ENCODE peak calls at places on chromosomes 4 and X, in five cellular contexts. C is neural progenitor cell, K is HCT116, B is neuronal stem cell, X is mesendoderm. V is an unnamed sample.

GRCh38 chrX:105375816-105376215 is 155.3 kb upstream of the TEX13A start:
- DNase-seq in C (no peak), K (no peak), B (no peak), X (no peak), V (no peak)

GRCh38 chrX:49072712-49073095 is 1.1 kb downstream of the PRAF2 start:
- DNase-seq in C (no peak), K (no peak), B (no peak), X (no peak), V (no peak)

GRCh38 chr4:93042746-93043145 is 739.0 kb downstream of the GRID2 start:
- DNase-seq in C (no peak), K (no peak), B (no peak), X (no peak), V (no peak)

GRCh38 chr4:73451404-73451803 is 15.4 kb downstream of the AFP start:
- DNase-seq in C (peak; percentile 33), K (no peak), B (no peak), X (peak; percentile 90), V (peak; percentile 65)

GRCh38 chr4:125464146-125464545 is 149.4 kb downstream of the FAT4 start:
- DNase-seq in C (no peak), K (no peak), B (no peak), X (no peak), V (no peak)

GRCh38 chrX:150544222-150544787 is 24.1 kb upstream of the MTM1 start:
- DNase-seq in C (peak; percentile 50), K (no peak), B (no peak), X (peak; percentile 74), V (peak; percentile 17)

GRCh38 chr4:2469192-2469984 is 482 bp downstream of the RNF4 start:
- DNase-seq in C (peak; percentile 60), K (no peak), B (peak; percentile 18), X (peak; percentile 60), V (peak; percentile 49)

GRCh38 chr4:40675166-40675565 is 45.5 kb upstream of the RBM47 start:
- DNase-seq in C (no peak), K (no peak), B (no peak), X (no peak), V (no peak)

GRCh38 chr4:76011700-76012387 is 4.5 kb upstream of the CXCL9 start:
- DNase-seq in C (peak; percentile 36), K (no peak), B (no peak), X (no peak), V (peak; percentile 21)

GRCh38 chrX:53262918-53263394 is 18.4 kb downstream of the IQSEC2 start:
- DNase-seq in C (no peak), K (peak; percentile 34), B (no peak), X (no peak), V (no peak)

DNA sequence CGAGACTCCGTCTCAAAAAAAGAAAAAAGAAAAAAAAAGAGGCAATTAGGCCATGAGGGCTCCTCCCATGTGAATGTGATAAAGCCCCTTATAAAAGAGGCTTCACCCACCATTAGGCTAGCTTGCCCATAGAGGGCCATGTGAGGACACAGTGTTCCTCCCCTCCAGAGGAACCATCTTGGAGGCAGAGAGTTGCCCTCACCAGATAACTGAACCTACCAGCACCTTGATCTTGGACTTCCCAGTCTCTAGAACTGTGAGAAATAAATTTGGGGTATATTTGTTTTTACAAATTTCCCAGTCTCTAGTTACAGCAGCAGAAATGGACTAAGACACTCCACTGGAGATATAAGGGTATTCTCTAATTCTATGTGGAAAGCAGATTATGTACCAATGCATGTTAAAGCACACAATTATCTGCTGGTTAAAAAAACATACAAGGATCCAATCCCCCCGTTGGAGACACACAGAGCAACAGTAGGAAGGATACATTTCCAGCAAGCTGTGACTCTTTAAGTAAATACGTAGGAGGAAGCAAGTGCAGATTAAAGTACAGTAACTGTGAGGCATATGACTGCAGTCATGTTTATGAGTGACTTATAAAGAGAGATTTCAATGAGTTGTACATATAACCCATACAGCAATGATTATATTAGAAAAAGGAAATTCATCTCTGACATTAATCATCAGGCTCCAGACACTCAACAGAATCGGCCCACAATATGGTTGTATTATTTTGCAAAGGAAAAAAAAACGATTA is 21.4 kb downstream of the SH3RF1 start:
- DNase-seq in C (no peak), K (no peak), B (no peak), X (no peak), V (no peak)
- H3K4me1 ChIP-seq in C (peaks cover 52% of the 10 kb centered on the region), K (peaks cover 53% of the 10 kb centered on the region), B (peaks cover 14% of the 10 kb centered on the region), X (peaks cover 21% of the 10 kb centered on the region), V (peaks cover 51% of the 10 kb centered on the region)

DNA sequence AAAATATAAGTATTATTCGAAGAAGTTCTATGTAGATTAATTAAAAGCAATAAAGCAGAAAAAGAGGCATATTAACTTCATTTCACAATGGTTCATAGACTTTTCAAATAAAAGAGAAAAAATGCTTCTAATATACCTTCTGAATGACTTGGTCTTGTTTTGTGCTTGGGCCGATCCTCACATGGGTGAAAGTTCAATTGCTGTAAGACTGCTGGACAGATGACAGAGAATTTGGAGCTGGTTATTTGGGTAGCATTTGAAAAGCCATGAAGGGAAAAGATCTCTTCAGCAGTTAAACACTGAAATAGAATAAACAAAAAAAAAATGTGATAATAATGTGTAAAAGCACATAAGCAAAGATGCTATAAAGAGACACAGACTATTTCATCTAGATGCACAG is 29.8 kb downstream of the SLC39A8 start:
- DNase-seq in C (no peak), K (no peak), B (no peak), X (no peak), V (no peak)
- H3K27ac ChIP-seq in C (no peak overlapping the region), K (no peak overlapping the region), B (no peak overlapping the region), X (no peak overlapping the region), V (no peak overlapping the region)

DNA sequence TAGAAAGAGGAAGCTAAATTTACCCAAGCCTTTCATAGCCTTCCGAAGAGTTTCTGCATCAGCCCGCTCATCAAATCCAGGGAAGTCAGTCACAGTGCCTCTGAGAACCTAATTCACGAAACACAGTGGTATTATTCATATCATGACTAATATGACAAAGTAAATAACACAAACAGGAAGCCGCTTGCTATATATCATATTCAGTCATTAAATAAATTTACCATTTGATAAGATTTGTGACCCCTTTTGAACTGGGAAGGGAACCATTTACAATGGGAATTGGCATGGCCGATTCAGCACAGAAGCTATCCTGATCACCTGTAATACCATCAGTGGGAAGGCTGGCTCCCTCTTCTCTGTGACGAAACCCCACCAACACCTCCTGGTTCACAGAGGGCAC is 10.5 kb downstream of the ANXA5 start:
- DNase-seq in C (no peak), K (no peak), B (no peak), X (no peak), V (no peak)
- H3K4me1 ChIP-seq in C (no peaks in the 10 kb centered on the region), K (peaks cover 12% of the 10 kb centered on the region), B (peaks cover 6% of the 10 kb centered on the region), X (peaks cover 18% of the 10 kb centered on the region), V (peaks cover 33% of the 10 kb centered on the region)

GRCh38 chr4:84491420-84491819 is 7.7 kb downstream of the NKX6-1 start:
- DNase-seq in C (peak; percentile 58), K (no peak), B (no peak), X (no peak), V (no peak)

GRCh38 chr4:84494518-84494917 is 4.6 kb downstream of the NKX6-1 start:
- DNase-seq in C (no peak), K (no peak), B (no peak), X (no peak), V (no peak)

GRCh38 chr4:84492290-84492689 is 6.8 kb downstream of the NKX6-1 start:
- DNase-seq in C (no peak), K (no peak), B (no peak), X (no peak), V (no peak)

GRCh38 chr4:84493092-84493850 is 5.8 kb downstream of the NKX6-1 start:
- DNase-seq in C (peak; percentile 90), K (no peak), B (no peak), X (peak; percentile 84), V (no peak)

GRCh38 chr4:84492737-84493091 is 6.4 kb downstream of the NKX6-1 start:
- DNase-seq in C (peak; percentile 61), K (no peak), B (no peak), X (no peak), V (no peak)
- H3K27ac ChIP-seq in C (no peak overlapping the region), K (no peak overlapping the region), B (no peak overlapping the region), X (no peak overlapping the region), V (no peak overlapping the region)

GRCh38 chr4:10093273-10093621 is 23.4 kb downstream of the WDR1 start:
- DNase-seq in C (no peak), K (no peak), B (no peak), X (no peak), V (no peak)

GRCh38 chr4:10092481-10093272 is 23.9 kb downstream of the WDR1 start:
- DNase-seq in C (peak; percentile 29), K (no peak), B (no peak), X (no peak), V (no peak)

GRCh38 chr4:10094841-10095240 is 21.8 kb downstream of the WDR1 start:
- DNase-seq in C (no peak), K (no peak), B (no peak), X (no peak), V (no peak)

GRCh38 chr4:10095296-10095991 is 21.2 kb downstream of the WDR1 start:
- DNase-seq in C (no peak), K (no peak), B (no peak), X (no peak), V (no peak)

DNA sequence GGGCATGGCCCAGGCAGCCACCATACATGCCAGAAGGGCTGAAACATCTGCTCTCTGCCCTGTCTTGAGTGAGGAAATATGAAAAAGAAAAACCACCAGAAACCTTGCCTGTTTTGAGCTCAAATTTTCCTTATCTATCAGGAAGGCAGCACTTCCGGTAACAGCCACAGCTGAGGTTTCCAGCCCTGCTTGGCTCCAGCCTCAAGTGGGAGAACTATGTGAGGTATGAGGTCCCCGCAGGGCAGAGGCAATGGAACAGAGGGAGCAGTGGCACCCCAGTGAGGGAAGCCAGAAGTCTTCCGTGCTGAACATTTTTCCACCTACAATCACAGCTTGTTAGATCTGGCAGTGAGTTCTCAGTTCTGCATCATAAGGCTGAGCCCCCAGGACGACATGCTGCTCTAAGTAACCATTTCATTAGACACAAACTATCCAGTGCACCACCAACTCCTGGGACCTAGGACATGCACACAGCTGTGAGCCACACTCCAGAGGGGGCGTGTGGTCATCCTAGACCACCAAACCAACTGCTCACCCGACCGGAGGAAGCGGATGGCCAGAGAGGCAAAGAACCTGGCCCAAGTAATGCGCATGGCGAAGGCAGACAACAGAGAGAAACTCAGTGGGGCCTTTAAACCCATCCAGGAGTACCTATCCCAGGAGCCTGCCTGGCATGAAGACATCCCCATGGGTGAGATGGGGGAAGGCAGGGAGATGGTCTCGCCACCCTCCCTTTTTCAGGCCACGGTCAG is 22.6 kb downstream of the WDR1 start:
- DNase-seq in C (no peak), K (no peak), B (no peak), X (no peak), V (no peak)
- H3K4me1 ChIP-seq in C (peaks cover 16% of the 10 kb centered on the region), K (peaks cover 29% of the 10 kb centered on the region), B (peaks cover 16% of the 10 kb centered on the region), X (no peaks in the 10 kb centered on the region), V (no peaks in the 10 kb centered on the region)

GRCh38 chr4:153794001-153794400 is 5.1 kb upstream of the SFRP2 start:
- DNase-seq in C (no peak), K (no peak), B (no peak), X (no peak), V (no peak)
- H3K27ac ChIP-seq in C (no peak overlapping the region), K (no peak overlapping the region), B (no peak overlapping the region), X (no peak overlapping the region), V (no peak overlapping the region)

GRCh38 chr4:101285985-101286384 is 61.3 kb downstream of the PPP3CA start:
- DNase-seq in C (no peak), K (no peak), B (no peak), X (no peak), V (no peak)
- H3K4me1 ChIP-seq in C (peaks cover 28% of the 10 kb centered on the region), K (peaks cover 9% of the 10 kb centered on the region), B (peaks cover 4% of the 10 kb centered on the region), X (peaks cover 11% of the 10 kb centered on the region), V (peaks cover 98% of the 10 kb centered on the region)